ENCODE peak calls at places on chromosomes 1 and 21, in five cellular contexts. Y, V, U, I and P are unnamed samples.

GRCh38 chr1:3261007-3261968 is 192.3 kb downstream of the PRDM16 start:
- DNase-seq in U (no peak), V (no peak), Y (no peak), I (no peak), P (no peak)

GRCh38 chr1:36768486-36769178 is 265.7 kb downstream of the GRIK3 start:
- DNase-seq in V (no peak), U (no peak), I (no peak), Y (no peak), P (no peak)

GRCh38 chr1:181204530-181204929 is 116.0 kb downstream of the IER5 start:
- DNase-seq in Y (no peak), U (no peak), V (no peak), I (no peak), P (no peak)

GRCh38 chr1:9242338-9242969 is 7.9 kb downstream of the H6PD start:
- DNase-seq in Y (peak), V (no peak), U (no peak), I (no peak), P (no peak)

GRCh38 chr1:205191127-205191577 is 20.4 kb downstream of the DSTYK start:
- DNase-seq in Y (peak), U (no peak), I (no peak), V (no peak), P (no peak)

GRCh38 chr1:204077979-204078696 is 5.2 kb downstream of the SOX13 start:
- DNase-seq in U (no peak), I (no peak), V (no peak), Y (no peak), P (no peak)

GRCh38 chr1:30604801-30605440 is 118.5 kb downstream of the MATN1 start:
- DNase-seq in U (no peak), Y (no peak), V (no peak), I (no peak), P (no peak)

GRCh38 chr1:3702528-3702927 is 49.7 kb upstream of the CCDC27 start:
- DNase-seq in U (no peak), Y (no peak), I (no peak), V (no peak), P (no peak)

GRCh38 chr1:118291686-118292085 is 106.7 kb upstream of the SPAG17 start:
- DNase-seq in V (no peak), U (no peak), Y (peak), I (no peak), P (no peak)

GRCh38 chr1:236143104-236143948 is 987 bp downstream of the GPR137B start:
- DNase-seq in U (peak), Y (peak), V (no peak), I (no peak), P (no peak)

GRCh38 chr1:41728403-41729202 is 190.1 kb downstream of the HIVEP3 start:
- DNase-seq in Y (no peak), I (peak), U (no peak), V (no peak), P (no peak)

GRCh38 chr21:35587841-35588390 is 472.4 kb downstream of the SETD4 start:
- DNase-seq in U (no peak), V (no peak), Y (no peak), I (no peak), P (no peak)

GRCh38 chr1:9886063-9886742 is 23.9 kb downstream of the CTNNBIP1 start:
- DNase-seq in U (no peak), V (no peak), I (no peak), Y (no peak), P (no peak)

GRCh38 chr1:181318858-181319235 is 164.5 kb upstream of the CACNA1E start:
- DNase-seq in Y (no peak), U (no peak), I (no peak), V (no peak), P (no peak)

GRCh38 chr1:3718764-3719163 is 33.5 kb upstream of the CCDC27 start:
- DNase-seq in I (no peak), U (no peak), V (no peak), Y (no peak), P (no peak)

GRCh38 chr1:224137518-224137917 is 23.6 kb downstream of the FBXO28 start:
- DNase-seq in I (no peak), V (no peak), Y (no peak), U (no peak), P (no peak)

GRCh38 chr1:151716771-151717631 is at the start of gene CELF3:
- DNase-seq in U (no peak), Y (no peak), I (no peak), V (no peak), P (peak)

GRCh38 chr1:30425046-30425445 is 298.3 kb downstream of the MATN1 start:
- DNase-seq in V (no peak), U (no peak), Y (no peak), I (no peak), P (no peak)

GRCh38 chr1:65177457-65177856 is 29.5 kb downstream of the AK4 start:
- DNase-seq in Y (peak), I (no peak), V (peak), U (peak), P (no peak)

GRCh38 chr1:15368888-15369287 is 40.8 kb upstream of the EFHD2 start:
- DNase-seq in Y (no peak), U (no peak), I (no peak), V (no peak), P (no peak)

GRCh38 chr1:235943581-235944114 is 76.9 kb upstream of the LYST start:
- DNase-seq in I (no peak), Y (peak), U (peak), V (peak), P (no peak)

GRCh38 chr21:46126321-46127238 is 28.7 kb downstream of the COL6A2 start:
- DNase-seq in U (no peak), Y (no peak), V (no peak), I (no peak), P (no peak)